ENCODE peak calls at places on chromosomes 11 and 22, in five cellular contexts. Y is body of pancreas, L is heart right ventricle, C is upper lobe of right lung, N is OCI-LY7. K is an unnamed sample.

GRCh38 chr22:24977370-24978230 is 25.1 kb downstream of the KIAA1671 start:
- DNase-seq in Y (peak), L (peak), C (no peak), N (no peak), K (no peak)

GRCh38 chr11:111391328-111392124 is 12.5 kb upstream of the POU2AF1 start:
- DNase-seq in Y (no peak), L (no peak), C (no peak), N (no peak), K (no peak)

GRCh38 chr22:49535527-49536125 is 292.0 kb downstream of the BRD1 start:
- DNase-seq in Y (peak), L (no peak), C (peak), N (no peak), K (no peak)

GRCh38 chr22:45398214-45398613 is 15.2 kb downstream of the SMC1B start:
- DNase-seq in Y (no peak), L (no peak), C (no peak), N (no peak), K (no peak)

GRCh38 chr11:4636136-4636535 is 1.1 kb upstream of the OR51D1 start:
- DNase-seq in Y (no peak), L (no peak), C (no peak), N (no peak), K (no peak)

GRCh38 chr11:58503361-58503856 is 4.5 kb downstream of the OR5B21 start:
- DNase-seq in Y (no peak), L (no peak), C (no peak), N (peak), K (no peak)

GRCh38 chr22:17257578-17257977 is 38.3 kb upstream of the ADA2 start:
- DNase-seq in Y (peak), L (no peak), C (no peak), N (peak), K (no peak)

GRCh38 chr11:115146425-115146824 is 357.8 kb downstream of the CADM1 start:
- DNase-seq in Y (no peak), L (no peak), C (no peak), N (peak), K (no peak)

GRCh38 chr11:11494348-11494747 is 127.5 kb downstream of the GALNT18 start:
- DNase-seq in Y (no peak), L (no peak), C (no peak), N (no peak), K (no peak)

GRCh38 chr11:27718346-27718852 is 18.1 kb upstream of the BDNF start:
- DNase-seq in Y (no peak), L (no peak), C (no peak), N (no peak), K (peak)

GRCh38 chr11:70567680-70568503 is 169.6 kb downstream of the CTTN start:
- DNase-seq in Y (no peak), L (peak), C (peak), N (no peak), K (no peak)

GRCh38 chr22:40040927-40041326 is 46.2 kb downstream of the FAM83F start:
- DNase-seq in Y (peak), L (peak), C (peak), N (no peak), K (no peak)

GRCh38 chr11:124891390-124891861 is 6.2 kb downstream of the ROBO4 start:
- DNase-seq in Y (no peak), L (no peak), C (no peak), N (no peak), K (no peak)
- TF ChIP-seq CTCF in Y (no peak), L (no peak), C (no peak), N (no peak), K (no peak)

GRCh38 chr11:66335531-66336233 is 552 bp downstream of the RIN1 start:
- DNase-seq in Y (no peak), L (no peak), C (peak), N (no peak), K (no peak)
- TF ChIP-seq CTCF in Y (no peak), L (no peak), C (no peak), N (no peak), K (no peak)

DNA sequence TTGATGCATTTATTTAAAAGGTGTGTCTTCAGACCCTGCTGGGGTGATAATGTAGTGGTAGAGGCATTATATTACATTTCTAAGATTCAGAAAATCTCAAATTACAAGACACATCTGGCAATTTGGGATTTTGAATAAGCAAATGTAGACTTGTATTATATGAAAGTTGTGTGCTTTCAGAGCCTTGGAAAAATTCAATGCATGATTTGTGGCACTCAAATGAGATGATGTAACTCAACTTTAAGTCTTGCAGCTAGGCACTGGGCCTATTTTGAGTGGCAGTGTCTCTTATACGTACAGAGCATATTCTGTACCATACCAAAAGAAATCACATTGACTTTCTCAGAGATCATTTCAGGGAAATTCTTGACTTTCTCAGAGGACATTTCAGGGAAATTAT is 214.3 kb downstream of the ETS1 start:
- DNase-seq in Y (no peak), L (no peak), C (no peak), N (no peak), K (no peak)
- TF ChIP-seq CTCF in Y (no peak), L (no peak), C (no peak), N (no peak), K (no peak)

GRCh38 chr22:37546436-37547248 is 13.6 kb upstream of the CDC42EP1 start:
- DNase-seq in Y (peak), L (peak), C (peak), N (no peak), K (no peak)
- TF ChIP-seq CTCF in Y (no peak), L (no peak), C (peak), N (no peak), K (peak)

K was measured in AG09319.